ENCODE peak calls at places on chromosome 15, in seven cellular contexts. L is H9, N is HEK293T, Y is RWPE1, C is NCI-H1092 treated with DMSO at 0.1 percent for 48 hours, R is AG09319, F is WTC11. K is an unnamed sample.

GRCh38 chr15:95760508-95760907 is 570.0 kb upstream of the NR2F2 start:
- DNase-seq in F (peak; percentile 65), R (no peak), L (peak; percentile 69), Y (no peak), C (no peak), N (no peak), K (no peak)

GRCh38 chr15:101322849-101323477 is 27.9 kb upstream of the SNRPA1 start:
- DNase-seq in R (no peak), N (no peak), C (no peak), F (no peak), Y (no peak), L (no peak), K (no peak)

GRCh38 chr15:28942046-28942445 is 56.3 kb downstream of the APBA2 start:
- DNase-seq in Y (no peak), R (no peak), N (no peak), L (peak; percentile 11), C (no peak), F (no peak), K (no peak)

GRCh38 chr15:65903296-65904073 is 34.2 kb downstream of the RAB11A start:
- DNase-seq in F (no peak), L (peak; percentile 7), R (no peak), N (peak; percentile 3), C (peak; percentile 4), Y (no peak), K (peak; percentile 10)

GRCh38 chr15:75836953-75837321 is 6.3 kb upstream of the UBE2Q2 start:
- DNase-seq in C (no peak), Y (peak; percentile 57), L (no peak), F (no peak), N (no peak), R (peak; percentile 23), K (peak; percentile 68)

GRCh38 chr15:57751177-57751800 is 44.8 kb downstream of the POLR2M start:
- DNase-seq in R (no peak), L (no peak), C (peak; percentile 16), Y (peak; percentile 47), N (peak; percentile 15), F (no peak), K (no peak)

GRCh38 chr15:64653757-64654156 is 121.6 kb downstream of the RBPMS2 start:
- DNase-seq in N (no peak), R (no peak), L (no peak), F (no peak), Y (no peak), C (peak; percentile 14), K (no peak)

GRCh38 chr15:39667382-39668127 is 86.7 kb downstream of the THBS1 start:
- DNase-seq in L (no peak), R (no peak), C (no peak), F (no peak), Y (no peak), N (no peak), K (no peak)

GRCh38 chr15:33226559-33227181 is 32.2 kb upstream of the FMN1 start:
- DNase-seq in N (peak; percentile 34), Y (peak; percentile 66), C (peak; percentile 39), L (peak; percentile 33), F (peak; percentile 25), R (no peak), K (no peak)

GRCh38 chr15:101617390-101617965 is 34.7 kb downstream of the TM2D3 start:
- DNase-seq in N (no peak), L (no peak), C (no peak), R (no peak), Y (no peak), F (no peak), K (no peak)

GRCh38 chr15:45522931-45523331 is 376 bp upstream of the SLC30A4 start:
- DNase-seq in R (no peak), Y (peak; percentile 42), F (peak; percentile 50), L (peak; percentile 59), N (peak; percentile 19), C (peak; percentile 14), K (no peak)

GRCh38 chr15:64112904-64113303 is 17.1 kb downstream of the SNX1 start:
- DNase-seq in L (no peak), Y (no peak), R (no peak), F (no peak), C (no peak), N (no peak), K (no peak)

GRCh38 chr15:91075761-91076160 is 24.3 kb upstream of the SV2B start:
- DNase-seq in Y (no peak), L (no peak), C (peak; percentile 7), F (no peak), N (no peak), R (no peak), K (no peak)

GRCh38 chr15:62957130-62957529 is 85.4 kb upstream of the TPM1 start:
- DNase-seq in R (no peak), F (no peak), L (no peak), N (no peak), Y (no peak), C (no peak), K (no peak)

GRCh38 chr15:98551936-98552562 is 96.3 kb upstream of the IGF1R start:
- DNase-seq in C (no peak), F (no peak), N (no peak), L (no peak), R (no peak), Y (no peak), K (no peak)

GRCh38 chr15:40471105-40471777 is 457 bp downstream of the CHST14 start:
- DNase-seq in R (no peak), N (no peak), Y (no peak), F (peak; percentile 42), L (peak; percentile 45), C (no peak), K (no peak)

GRCh38 chr15:73716417-73716816 is 32.2 kb downstream of the CD276 start:
- DNase-seq in C (peak; percentile 51), Y (no peak), F (no peak), N (no peak), L (no peak), R (no peak), K (no peak)

GRCh38 chr15:69338535-69339213 is 40.0 kb downstream of the PAQR5 start:
- DNase-seq in F (no peak), R (no peak), N (no peak), L (no peak), C (no peak), Y (peak; percentile 41), K (no peak)

GRCh38 chr15:35958021-35958420 is 412.1 kb upstream of the DPH6 start:
- DNase-seq in C (peak; percentile 71), L (no peak), Y (no peak), F (no peak), N (no peak), R (no peak), K (peak; percentile 49)

GRCh38 chr15:28889346-28889745 is 3.6 kb downstream of the APBA2 start:
- DNase-seq in L (no peak), R (no peak), F (no peak), N (no peak), C (no peak), Y (no peak), K (no peak)

GRCh38 chr15:85582076-85582718 is 201.8 kb downstream of the AKAP13 start:
- DNase-seq in N (no peak), R (peak; percentile 15), Y (no peak), C (no peak), L (no peak), F (no peak), K (no peak)

GRCh38 chr15:82298520-82298919 is 35.9 kb downstream of the SAXO2 start:
- DNase-seq in N (no peak), R (no peak), C (no peak), F (no peak), L (no peak), Y (no peak), K (no peak)

GRCh38 chr15:92164327-92165000 is 229.2 kb upstream of the ST8SIA2 start:
- DNase-seq in Y (no peak), C (no peak), L (no peak), N (no peak), F (no peak), R (no peak), K (peak; percentile 40)

GRCh38 chr15:84878504-84878903 is 6.0 kb upstream of the SLC28A1 start:
- DNase-seq in C (peak; percentile 17), Y (peak; percentile 71), F (peak; percentile 80), N (peak; percentile 79), L (peak; percentile 82), R (peak; percentile 10), K (peak; percentile 10)

GRCh38 chr15:93217343-93217742 is 128.3 kb upstream of the RGMA start:
- DNase-seq in Y (no peak), R (no peak), L (no peak), F (no peak), C (no peak), N (no peak), K (no peak)

GRCh38 chr15:33654859-33655258 is 313.4 kb upstream of the CHRM5 start:
- DNase-seq in Y (peak; percentile 10), L (peak; percentile 47), R (no peak), N (no peak), C (no peak), F (peak; percentile 45), K (no peak)

GRCh38 chr15:79090487-79091203 is at the start of gene RASGRF1:
- DNase-seq in N (peak; percentile 56), C (no peak), Y (no peak), L (peak; percentile 73), F (peak; percentile 63), R (no peak), K (no peak)

GRCh38 chr15:46918462-46919125 is 798.7 kb upstream of the SEMA6D start:
- DNase-seq in Y (no peak), L (no peak), N (no peak), F (no peak), R (no peak), C (no peak), K (no peak)

K was measured in AG04449.